ENCODE peak calls at places on chromosomes 7 and 10, in four cellular contexts. N, H, Q and F are unnamed samples.

GRCh38 chr10:75433216-75433615 is 1.8 kb downstream of the LRMDA start:
- DNase-seq in N (peak; percentile 23), Q (no peak), H (no peak), F (no peak)

GRCh38 chr7:21454182-21454581 is 26.3 kb downstream of the SP4 start:
- DNase-seq in N (no peak), H (no peak), Q (no peak), F (no peak)

GRCh38 chr7:91264924-91265681 is 870 bp downstream of the FZD1 start:
- DNase-seq in N (peak; percentile 91), Q (peak; percentile 83), H (peak; percentile 60), F (no peak)

GRCh38 chr10:31146496-31147219 is 115.0 kb upstream of the ZNF438 start:
- DNase-seq in Q (no peak), H (no peak), N (no peak), F (no peak)

GRCh38 chr7:138889566-138889965 is 91.6 kb upstream of the ATP6V0A4 start:
- DNase-seq in H (no peak), N (no peak), Q (no peak), F (no peak)

GRCh38 chr10:102593804-102594079 is 50.5 kb upstream of the TRIM8 start:
- DNase-seq in H (no peak), N (no peak), Q (no peak), F (no peak)

GRCh38 chr7:45881759-45882464 is 6.4 kb upstream of the IGFBP1 start:
- DNase-seq in Q (no peak), H (no peak), N (peak; percentile 66), F (peak; percentile 49)

GRCh38 chr10:131056781-131057180 is 254.7 kb downstream of the TCERG1L start:
- DNase-seq in H (no peak), Q (peak; percentile 26), N (peak; percentile 21), F (peak; percentile 54)

GRCh38 chr10:7483848-7484247 is 73.0 kb upstream of the SFMBT2 start:
- DNase-seq in N (no peak), H (no peak), Q (no peak), F (no peak)

GRCh38 chr10:47340613-47341170 is 7.5 kb upstream of the RBP3 start:
- DNase-seq in H (peak; percentile 90), N (peak; percentile 92), Q (peak; percentile 72), F (no peak)

GRCh38 chr10:121405096-121405495 is 193.1 kb downstream of the FGFR2 start:
- DNase-seq in Q (no peak), N (no peak), H (no peak), F (no peak)

GRCh38 chr10:114649217-114649906 is 8.7 kb downstream of the ABLIM1 start:
- DNase-seq in H (no peak), Q (no peak), N (no peak), F (no peak)

GRCh38 chr10:32940321-32941264 is 17.4 kb downstream of the ITGB1 start:
- DNase-seq in Q (no peak), H (no peak), N (no peak), F (no peak)

GRCh38 chr10:118970770-118971169 is 58.7 kb upstream of the NANOS1 start:
- DNase-seq in N (peak; percentile 75), Q (no peak), H (no peak), F (peak; percentile 50)

GRCh38 chr7:20541615-20542349 is 73.7 kb upstream of the ABCB5 start:
- DNase-seq in N (no peak), H (no peak), Q (no peak), F (no peak)

GRCh38 chr7:38463277-38464224 is 167.6 kb downstream of the AMPH start:
- DNase-seq in H (no peak), Q (peak; percentile 60), N (no peak), F (no peak)

GRCh38 chr10:12531305-12531738 is 182.0 kb downstream of the CAMK1D start:
- DNase-seq in Q (no peak), N (peak; percentile 85), H (no peak), F (no peak)

GRCh38 chr10:98293550-98294269 is 25.7 kb upstream of the LOXL4 start:
- DNase-seq in Q (no peak), N (peak; percentile 83), H (no peak), F (no peak)

GRCh38 chr10:18738835-18739234 is 79.6 kb downstream of the ARL5B start:
- DNase-seq in N (no peak), Q (no peak), H (no peak), F (no peak)

GRCh38 chr10:120503695-120504094 is 46.7 kb downstream of the PLPP4 start:
- DNase-seq in N (no peak), H (no peak), Q (no peak), F (no peak)

GRCh38 chr10:62584726-62585125 is 210.6 kb downstream of the ZNF365 start:
- DNase-seq in H (no peak), Q (no peak), N (no peak), F (no peak)

GRCh38 chr7:27188666-27189559 is 3.9 kb upstream of the HOXA11 start:
- DNase-seq in Q (peak; percentile 67), N (peak; percentile 86), H (no peak), F (peak; percentile 67)

GRCh38 chr10:109456566-109457361 is 466.5 kb downstream of the XPNPEP1 start:
- DNase-seq in Q (no peak), H (no peak), N (no peak), F (no peak)

GRCh38 chr7:52211930-52212329 is 823.5 kb upstream of the POM121L12 start:
- DNase-seq in Q (no peak), N (no peak), H (no peak), F (no peak)

GRCh38 chr7:139889186-139889871 is 60.3 kb downstream of the TBXAS1 start:
- DNase-seq in N (no peak), H (no peak), Q (no peak), F (no peak)

GRCh38 chr10:131816941-131817700 is 83.7 kb upstream of the PPP2R2D start:
- DNase-seq in H (no peak), Q (no peak), N (peak; percentile 43), F (peak; percentile 53)

GRCh38 chr7:108083980-108084379 is 46.2 kb downstream of the LAMB4 start:
- DNase-seq in Q (no peak), H (no peak), N (no peak), F (no peak)

GRCh38 chr10:11344550-11344949 is 266.9 kb downstream of the USP6NL start:
- DNase-seq in N (no peak), H (no peak), Q (no peak), F (no peak)

GRCh38 chr10:62214364-62214874 is 54.2 kb downstream of the RTKN2 start:
- DNase-seq in N (no peak), Q (no peak), H (no peak), F (no peak)

GRCh38 chr10:102935939-102936605 is 18.0 kb downstream of the CNNM2 start:
- DNase-seq in H (no peak), N (no peak), Q (no peak), F (no peak)

GRCh38 chr7:127751062-127751722 is 99.2 kb downstream of the SND1 start:
- DNase-seq in Q (no peak), H (no peak), N (no peak), F (no peak)

GRCh38 chr10:106083572-106083971 is 1080.9 kb downstream of the SORCS1 start:
- DNase-seq in N (no peak), H (no peak), Q (no peak), F (no peak)

GRCh38 chr7:124784879-124785818 is 19.6 kb upstream of the GPR37 start:
- DNase-seq in Q (no peak), N (no peak), H (peak; percentile 63), F (no peak)

GRCh38 chr7:150976529-150977381 is 1.4 kb downstream of the KCNH2 start:
- DNase-seq in H (peak; percentile 82), N (no peak), Q (no peak), F (no peak)
- H3K4me3 ChIP-seq in H (peak overlapping the region; percentile 45), N (no peak overlapping the region), Q (peak overlapping the region; percentile 23), F (no peak overlapping the region)

GRCh38 chr10:64093946-64094560 is 572.9 kb downstream of the REEP3 start:
- DNase-seq in H (no peak), Q (no peak), N (no peak), F (no peak)
- H3K4me3 ChIP-seq in H (no peak overlapping the region), Q (no peak overlapping the region), N (no peak overlapping the region), F (no peak overlapping the region)

DNA sequence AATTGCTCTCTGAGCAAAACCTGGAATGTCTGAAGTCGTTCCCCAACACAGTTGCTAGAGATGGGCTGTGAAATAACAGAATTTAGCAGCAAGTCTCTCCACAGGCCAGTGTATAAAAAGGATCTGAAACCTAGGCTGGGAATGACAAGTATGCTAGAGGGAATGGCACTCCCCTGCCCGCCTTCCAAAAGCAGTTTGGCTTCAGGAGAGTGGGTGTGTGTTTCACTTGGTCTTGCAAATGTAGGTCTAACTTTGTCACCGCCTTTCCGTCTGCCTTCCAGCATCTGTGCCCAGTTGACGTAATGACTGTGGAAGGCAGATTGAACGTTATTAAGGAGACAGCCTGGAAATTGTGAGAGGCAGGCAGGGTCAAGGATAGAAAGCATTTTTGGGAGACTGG is 18.0 kb upstream of the MTURN start:
- DNase-seq in H (no peak), N (no peak), Q (no peak), F (peak; percentile 86)
- H3K4me3 ChIP-seq in H (no peak overlapping the region), N (no peak overlapping the region), Q (no peak overlapping the region), F (peak overlapping the region; percentile 8)

GRCh38 chr10:79196470-79197461 is 128.0 kb downstream of the ZMIZ1 start:
- DNase-seq in Q (peak; percentile 90), N (peak; percentile 95), H (peak; percentile 91), F (no peak)

GRCh38 chr10:79197558-79197957 is 128.8 kb downstream of the ZMIZ1 start:
- DNase-seq in Q (no peak), H (no peak), N (no peak), F (no peak)

GRCh38 chr10:79192677-79193003 is 123.9 kb downstream of the ZMIZ1 start:
- DNase-seq in N (no peak), Q (no peak), H (no peak), F (no peak)

GRCh38 chr10:79193694-79194382 is 125.1 kb downstream of the ZMIZ1 start:
- DNase-seq in N (no peak), Q (no peak), H (no peak), F (no peak)

GRCh38 chr10:79195091-79195923 is 126.5 kb downstream of the ZMIZ1 start:
- DNase-seq in N (peak; percentile 97), H (peak; percentile 91), Q (peak; percentile 93), F (peak; percentile 91)
- H3K4me3 ChIP-seq in N (no peak overlapping the region), H (no peak overlapping the region), Q (no peak overlapping the region), F (peak overlapping the region; percentile 46)

DNA sequence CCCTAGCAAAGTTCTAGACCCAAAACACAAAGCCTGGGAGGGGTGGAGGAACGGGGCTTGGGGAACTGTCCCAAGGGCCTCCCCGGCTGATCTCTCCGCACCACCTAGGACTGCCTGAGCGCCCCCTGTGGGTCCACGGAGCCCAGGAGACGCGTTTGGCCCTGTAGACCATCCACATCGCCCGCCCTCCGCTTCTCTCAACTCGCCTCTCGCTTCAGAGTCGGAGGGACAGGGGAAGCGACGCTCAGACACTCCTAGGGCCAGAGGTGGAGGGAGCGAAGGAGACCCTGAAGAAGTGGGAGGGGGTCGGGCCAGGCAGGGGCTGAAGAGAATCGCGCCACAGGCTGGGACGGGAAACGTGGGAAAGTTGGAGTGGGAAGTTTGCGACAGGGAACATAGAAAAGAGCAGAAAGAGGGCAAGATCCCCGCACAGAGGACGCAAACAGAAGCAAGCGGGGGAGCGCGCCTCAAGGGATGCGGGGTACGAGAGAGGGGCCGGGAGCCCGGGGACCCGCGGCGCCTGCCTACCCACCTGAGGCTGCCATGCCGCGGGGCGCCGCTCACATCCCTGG is 378 bp downstream of the PIK3AP1 start:
- DNase-seq in Q (peak; percentile 87), N (peak; percentile 93), H (peak; percentile 34), F (no peak)
- H3K4me3 ChIP-seq in Q (peak overlapping the region; percentile 62), N (peak overlapping the region; percentile 23), H (peak overlapping the region; percentile 36), F (peak overlapping the region; percentile 76)